ENCODE peak calls at places on chromosomes 5 and 9, in eight cellular contexts. G, O, Q, U, T, I, Y and A are unnamed samples.

GRCh38 chr9:5008206-5008605 is 23.1 kb downstream of the JAK2 start:
- DNase-seq in O (peak), Q (no peak), U (peak), I (no peak), T (no peak), G (no peak), Y (no peak), A (no peak)

GRCh38 chr9:131624636-131625241 is 79.4 kb downstream of the PRRT1B start:
- DNase-seq in Q (peak), T (peak), Y (no peak), O (peak), I (no peak), G (peak), U (no peak), A (no peak)

GRCh38 chr9:99868845-99869244 is 37.6 kb upstream of the STX17 start:
- DNase-seq in T (no peak), Y (no peak), U (no peak), O (no peak), G (no peak), I (no peak), Q (no peak), A (no peak)

GRCh38 chr9:108095496-108095895 is 605.9 kb upstream of the KLF4 start:
- DNase-seq in G (no peak), Q (no peak), Y (no peak), O (no peak), I (no peak), T (no peak), U (no peak), A (no peak)

GRCh38 chr9:114302727-114303126 is 20.2 kb upstream of the ORM1 start:
- DNase-seq in Y (peak), G (no peak), Q (no peak), U (no peak), O (no peak), T (peak), I (peak), A (no peak)

GRCh38 chr5:14208071-14209021 is 65.2 kb downstream of the TRIO start:
- DNase-seq in Y (peak), U (peak), O (peak), G (no peak), Q (no peak), T (peak), I (peak), A (no peak)

GRCh38 chr5:41120600-41120999 is 49.5 kb upstream of the MROH2B start:
- DNase-seq in Q (no peak), O (no peak), G (no peak), I (no peak), T (no peak), Y (no peak), U (no peak), A (no peak)

GRCh38 chr5:137453476-137454080 is 45.5 kb downstream of the SPOCK1 start:
- DNase-seq in I (no peak), G (no peak), Y (no peak), T (peak), O (peak), U (peak), Q (no peak), A (peak)

GRCh38 chr9:6676254-6676928 is 30.9 kb upstream of the GLDC start:
- DNase-seq in I (no peak), Q (no peak), O (no peak), G (no peak), Y (no peak), T (no peak), U (no peak), A (no peak)

GRCh38 chr5:2997179-2997578 is 245.7 kb upstream of the IRX2 start:
- DNase-seq in Y (no peak), O (no peak), G (no peak), U (no peak), Q (no peak), I (no peak), T (no peak), A (no peak)

GRCh38 chr9:131395027-131395744 is 1.3 kb downstream of the PRRC2B start:
- DNase-seq in O (no peak), I (peak), G (peak), Y (peak), U (peak), T (peak), Q (peak), A (no peak)

GRCh38 chr5:132070460-132071337 is 2.9 kb upstream of the CSF2 start:
- DNase-seq in U (no peak), Y (no peak), I (no peak), G (no peak), T (peak), Q (no peak), O (peak), A (no peak)

GRCh38 chr5:168969341-168969863 is 331.5 kb downstream of the SLIT3 start:
- DNase-seq in Y (no peak), U (no peak), T (no peak), O (no peak), Q (no peak), I (no peak), G (no peak), A (no peak)

GRCh38 chr5:145975361-145976066 is 39.1 kb downstream of the SH3RF2 start:
- DNase-seq in Y (no peak), T (peak), U (peak), O (peak), I (peak), G (no peak), Q (peak), A (no peak)

GRCh38 chr9:98031169-98031568 is 25.4 kb upstream of the NANS start:
- DNase-seq in Q (no peak), G (no peak), Y (no peak), O (no peak), U (no peak), T (no peak), I (no peak), A (no peak)

GRCh38 chr9:98038958-98039357 is 17.6 kb upstream of the NANS start:
- DNase-seq in I (no peak), T (no peak), Q (no peak), G (no peak), U (no peak), O (no peak), Y (no peak), A (no peak)

GRCh38 chr9:98037362-98037761 is 19.2 kb upstream of the NANS start:
- DNase-seq in Q (no peak), O (no peak), U (peak), T (no peak), Y (peak), I (no peak), G (no peak), A (no peak)

GRCh38 chr9:98031935-98032334 is 24.6 kb upstream of the NANS start:
- DNase-seq in Q (no peak), O (peak), U (no peak), G (no peak), I (no peak), T (peak), Y (no peak), A (no peak)

GRCh38 chr9:98034593-98035546 is 21.7 kb upstream of the NANS start:
- DNase-seq in Q (peak), G (peak), U (peak), O (peak), Y (peak), T (peak), I (peak), A (peak)
- H3K4me3 ChIP-seq in Q (no peak), G (no peak), U (no peak), O (no peak), Y (no peak), T (peak), I (no peak), A (no peak)

GRCh38 chr9:12666813-12667212 is 26.4 kb upstream of the TYRP1 start:
- DNase-seq in O (no peak), T (no peak), Y (no peak), I (no peak), U (no peak), Q (no peak), G (no peak), A (no peak)
- TF ChIP-seq CTCF in O (no peak), T (no peak), Y (no peak), I (no peak), U (no peak), Q (no peak), G (no peak), A (no peak)

DNA sequence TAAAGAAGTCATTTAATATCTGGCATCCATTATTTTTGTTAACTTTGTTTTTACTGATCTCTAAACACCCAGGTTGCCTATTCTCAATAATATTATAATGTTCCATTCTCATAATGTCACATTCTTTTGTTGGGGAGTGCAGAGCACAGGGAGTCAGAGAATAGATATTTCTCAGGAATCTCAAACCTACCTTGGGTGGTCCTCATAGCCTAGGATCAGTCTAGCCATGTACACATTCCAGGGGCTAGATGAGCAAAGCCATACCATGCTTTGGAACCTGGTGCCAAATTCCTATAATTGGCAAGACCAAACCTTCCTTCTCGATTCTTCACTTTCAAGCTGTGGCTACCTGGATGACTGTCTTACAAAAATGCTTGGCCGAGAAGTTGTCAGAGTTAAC is 1124.7 kb upstream of the WWC1 start:
- DNase-seq in I (no peak), Y (no peak), G (no peak), T (no peak), Q (no peak), U (no peak), O (no peak), A (no peak)
- H3K4me3 ChIP-seq in I (no peak), Y (no peak), G (no peak), T (no peak), Q (no peak), U (no peak), O (no peak), A (no peak)

GRCh38 chr5:126228934-126229333 is 194.3 kb upstream of the GRAMD2B start:
- DNase-seq in Y (no peak), G (no peak), T (no peak), I (no peak), Q (no peak), O (no peak), U (no peak), A (no peak)

GRCh38 chr5:126235628-126236027 is 187.6 kb upstream of the GRAMD2B start:
- DNase-seq in O (no peak), G (no peak), T (no peak), Q (no peak), Y (no peak), I (no peak), U (no peak), A (no peak)

GRCh38 chr5:126233256-126233655 is 190.0 kb upstream of the GRAMD2B start:
- DNase-seq in O (no peak), Y (no peak), T (no peak), G (no peak), Q (no peak), I (no peak), U (no peak), A (peak)

DNA sequence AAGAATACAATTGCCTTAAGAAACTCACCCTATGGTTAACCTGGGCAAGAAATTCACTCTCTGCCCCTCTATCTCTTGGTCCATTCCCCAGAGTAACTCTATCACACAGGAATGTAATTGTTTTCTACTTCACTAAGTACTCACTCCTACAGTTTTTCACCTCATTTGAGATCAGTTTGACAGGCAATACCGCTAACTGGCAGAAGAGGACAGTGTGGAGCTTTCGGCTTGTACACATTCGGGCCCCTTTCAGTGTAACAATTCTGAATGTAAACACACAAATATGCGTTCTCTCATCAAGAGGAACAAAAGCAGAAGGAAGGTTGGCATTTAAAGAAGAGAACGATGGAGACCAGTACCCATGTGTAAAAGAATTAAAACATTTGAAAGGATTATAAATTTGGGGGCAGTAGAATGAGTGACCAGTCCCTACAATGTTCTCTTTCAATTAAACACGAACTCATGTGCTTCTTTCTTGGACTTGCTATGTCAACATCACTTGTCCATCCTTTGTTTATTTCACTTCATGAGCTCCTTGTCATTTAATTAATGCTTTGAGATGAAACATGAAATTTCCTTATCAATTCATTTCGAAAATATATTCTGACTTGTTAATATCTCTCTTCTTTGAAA is 188.5 kb upstream of the GRAMD2B start:
- DNase-seq in O (peak), G (no peak), Y (peak), U (peak), Q (no peak), I (no peak), T (peak), A (peak)
- TF ChIP-seq CTCF in O (peak), G (no peak), Y (peak), U (peak), Q (no peak), I (peak), T (peak), A (peak)

GRCh38 chr9:127972316-127972871 is 8.4 kb downstream of the EEIG1 start:
- DNase-seq in U (no peak), O (no peak), T (no peak), Y (no peak), G (no peak), Q (peak), I (no peak), A (no peak)

GRCh38 chr9:127974002-127974768 is 6.6 kb downstream of the EEIG1 start:
- DNase-seq in U (no peak), G (no peak), I (peak), Y (no peak), T (no peak), O (no peak), Q (no peak), A (no peak)

GRCh38 chr9:127973169-127974001 is 7.4 kb downstream of the EEIG1 start:
- DNase-seq in O (no peak), U (no peak), G (peak), I (peak), T (no peak), Y (peak), Q (peak), A (no peak)

GRCh38 chr9:127970401-127971313 is 10.1 kb downstream of the EEIG1 start:
- DNase-seq in I (no peak), Y (peak), T (no peak), O (no peak), Q (no peak), G (no peak), U (peak), A (no peak)

GRCh38 chr9:127971357-127972315 is 9.2 kb downstream of the EEIG1 start:
- DNase-seq in T (no peak), Y (no peak), O (no peak), I (peak), G (no peak), Q (no peak), U (no peak), A (no peak)
- H3K4me3 ChIP-seq in T (peak), Y (no peak), O (no peak), I (no peak), G (no peak), Q (no peak), U (no peak), A (no peak)